ENCODE peak calls at places on chromosome 1, in six cellular contexts. I is neuronal stem cell, E is IMR-90, U is mesenchymal stem cell, S is trophoblast cell, Q is H1. R is an unnamed sample.
A peak's percentile ranks its signal among the peaks of the same experiment; 100 is the strongest.

GRCh38 chr1:8408151-8408839 is 90.4 kb downstream of the SLC45A1 start:
- DNase-seq in U (peak; percentile 20), Q (no peak), E (peak; percentile 84), I (no peak), S (no peak), R (no peak)

GRCh38 chr1:230153655-230154296 is 86.7 kb downstream of the GALNT2 start:
- DNase-seq in Q (no peak), E (peak; percentile 61), I (peak; percentile 33), S (peak; percentile 36), U (peak; percentile 74), R (no peak)

GRCh38 chr1:240149488-240150094 is 57.9 kb downstream of the FMN2 start:
- DNase-seq in U (peak; percentile 50), Q (no peak), E (peak; percentile 52), S (peak; percentile 78), I (peak; percentile 23), R (no peak)

GRCh38 chr1:24558902-24559791 is 3.3 kb downstream of the NCMAP start:
- DNase-seq in S (no peak), U (peak; percentile 84), E (peak; percentile 82), Q (no peak), I (no peak), R (peak; percentile 74)

GRCh38 chr1:8456306-8456912 is 138.5 kb downstream of the SLC45A1 start:
- DNase-seq in Q (no peak), U (peak; percentile 84), S (peak; percentile 74), I (no peak), E (peak; percentile 82), R (no peak)

GRCh38 chr1:63622847-63623566 is 29.8 kb downstream of the PGM1 start:
- DNase-seq in U (no peak), Q (no peak), S (no peak), E (no peak), I (no peak), R (no peak)

GRCh38 chr1:218365600-218365999 is 20.5 kb downstream of the TGFB2 start:
- DNase-seq in Q (no peak), E (no peak), S (no peak), I (no peak), U (no peak), R (no peak)

GRCh38 chr1:111887385-111887784 is 102.1 kb downstream of the KCND3 start:
- DNase-seq in S (no peak), Q (no peak), I (no peak), U (no peak), E (no peak), R (no peak)

GRCh38 chr1:160838876-160839275 is 23.8 kb downstream of the CD244 start:
- DNase-seq in U (no peak), S (no peak), E (no peak), I (no peak), Q (no peak), R (no peak)

GRCh38 chr1:75937034-75937433 is 4.8 kb upstream of the ASB17 start:
- DNase-seq in U (peak; percentile 2), E (peak; percentile 73), I (no peak), S (no peak), Q (no peak), R (no peak)

GRCh38 chr1:205042911-205043806 is at the start of gene CNTN2:
- DNase-seq in Q (no peak), S (no peak), U (no peak), E (no peak), I (no peak), R (peak; percentile 74)

GRCh38 chr1:165675794-165676193 is 22.6 kb downstream of the ALDH9A1 start:
- DNase-seq in S (no peak), I (no peak), U (no peak), Q (no peak), E (no peak), R (no peak)

GRCh38 chr1:159791461-159791860 is 10.7 kb downstream of the DUSP23 start:
- DNase-seq in U (no peak), Q (no peak), I (no peak), E (no peak), S (peak; percentile 84), R (no peak)

DNA sequence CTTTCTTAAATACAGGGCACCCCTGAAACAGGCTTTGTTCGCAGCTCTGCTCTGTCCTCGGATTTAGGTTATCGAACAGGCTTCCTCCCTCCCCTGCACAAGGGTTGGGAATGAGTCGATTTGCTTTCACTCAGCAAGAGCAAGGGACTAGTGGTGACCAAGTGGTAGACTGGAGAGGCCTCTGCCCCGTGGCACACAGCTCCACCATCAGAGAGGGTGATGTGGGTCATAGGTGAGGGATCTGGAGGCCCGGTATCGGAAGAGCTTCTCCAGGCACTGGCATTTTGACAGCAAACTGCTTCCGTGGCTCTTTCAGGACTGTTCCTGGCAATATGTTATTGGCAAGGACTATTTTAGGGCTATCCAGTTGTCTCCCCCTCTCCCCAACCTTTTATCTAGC is 3.1 kb upstream of the ELF3 start:
- DNase-seq in S (peak; percentile 73), E (no peak), I (no peak), Q (no peak), U (no peak), R (no peak)
- H4K91ac ChIP-seq in S (peak overlapping the region; percentile 89), E (no peak overlapping the region), I (no peak overlapping the region), Q (peak overlapping the region; percentile 99), U (no peak overlapping the region), R (peak overlapping the region; percentile 31)

DNA sequence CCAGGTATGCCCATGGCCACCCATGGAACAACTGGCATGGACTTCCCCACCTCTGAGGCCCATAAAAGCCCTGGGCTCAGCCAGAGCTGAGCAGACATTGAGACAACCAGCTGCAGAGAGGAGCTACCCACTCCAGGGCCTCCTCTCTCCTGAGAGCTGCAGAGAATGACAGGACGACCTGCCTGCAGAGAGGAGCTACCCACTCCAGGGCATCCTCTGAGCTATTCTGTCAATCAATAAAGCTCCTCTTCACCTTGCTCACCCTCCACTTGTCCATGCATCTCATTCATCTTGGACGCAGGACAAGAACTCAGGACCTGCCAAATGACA is 43.4 kb downstream of the MATN1 start:
- DNase-seq in E (no peak), I (no peak), S (no peak), Q (no peak), U (no peak), R (no peak)
- H2AK5ac ChIP-seq in E (no peak overlapping the region), I (no peak overlapping the region), S (no peak overlapping the region), Q (no peak overlapping the region), U (no peak overlapping the region), R (no peak overlapping the region)

DNA sequence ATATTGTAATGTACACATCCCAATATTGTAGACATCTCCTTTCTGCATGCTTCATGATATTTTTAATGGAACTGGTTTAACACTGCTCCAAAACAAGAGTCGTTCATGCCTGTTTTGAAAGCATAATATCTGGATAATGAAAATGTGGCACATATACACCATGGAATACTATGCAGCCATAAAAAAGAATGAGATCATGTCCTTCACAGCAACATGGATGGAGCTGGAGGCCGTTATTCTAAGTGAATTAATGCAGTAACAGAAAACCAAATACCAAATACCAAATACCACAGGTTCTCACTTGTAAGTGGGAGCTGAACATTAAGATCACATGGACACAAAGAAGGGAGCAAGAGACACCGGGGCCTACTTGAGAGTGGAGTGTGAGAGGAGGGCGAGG is 92.2 kb upstream of the C1orf105 start:
- DNase-seq in S (no peak), E (no peak), U (no peak), Q (no peak), I (no peak), R (no peak)
- H4K91ac ChIP-seq in S (no peak overlapping the region), E (no peak overlapping the region), U (no peak overlapping the region), Q (no peak overlapping the region), I (no peak overlapping the region), R (no peak overlapping the region)

GRCh38 chr1:228082260-228082974 is at the start of gene ARF1:
- DNase-seq in E (peak; percentile 92), S (peak; percentile 97), Q (peak; percentile 84), U (peak; percentile 87), I (peak; percentile 92), R (peak; percentile 94)
- H2AK5ac ChIP-seq in E (peak within 1 kb of the TSS; percentile 100), S (peak within 1 kb of the TSS; percentile 93), Q (no peak within 1 kb of the TSS), U (peak within 1 kb of the TSS; percentile 57), I (peak within 1 kb of the TSS; percentile 95), R (no peak within 1 kb of the TSS)